ENCODE peak calls at places on chromosomes 11 and 22, in six cellular contexts. One of them, this sample, is unnamed.

GRCh38 chr11:12131943-12132789 is 21.8 kb downstream of the MICAL2 start:
- DNase-seq in GM10248: no peak
- DNase-seq in body of pancreas: no peak
- DNase-seq in AG09309: no peak
- DNase-seq in choroid plexus epithelial cell: no peak
- DNase-seq in esophagus squamous epithelium: no peak
- DNase-seq in this sample: no peak

GRCh38 chr11:80993561-80993960 is 1552.7 kb upstream of the TENM4 start:
- DNase-seq in GM10248: no peak
- DNase-seq in body of pancreas: no peak
- DNase-seq in AG09309: no peak
- DNase-seq in choroid plexus epithelial cell: peak
- DNase-seq in esophagus squamous epithelium: no peak
- DNase-seq in this sample: no peak

GRCh38 chr11:89175796-89176195 is 1.9 kb upstream of the TYR start:
- DNase-seq in GM10248: no peak
- DNase-seq in body of pancreas: no peak
- DNase-seq in AG09309: no peak
- DNase-seq in choroid plexus epithelial cell: peak
- DNase-seq in esophagus squamous epithelium: no peak
- DNase-seq in this sample: no peak

GRCh38 chr11:117385471-117385870 is 57.8 kb downstream of the CEP164 start:
- DNase-seq in GM10248: no peak
- DNase-seq in body of pancreas: no peak
- DNase-seq in AG09309: no peak
- DNase-seq in choroid plexus epithelial cell: no peak
- DNase-seq in esophagus squamous epithelium: no peak
- DNase-seq in this sample: no peak

GRCh38 chr11:121372028-121372427 is 79.5 kb downstream of the SC5D start:
- DNase-seq in GM10248: no peak
- DNase-seq in body of pancreas: no peak
- DNase-seq in AG09309: no peak
- DNase-seq in choroid plexus epithelial cell: no peak
- DNase-seq in esophagus squamous epithelium: no peak
- DNase-seq in this sample: no peak

GRCh38 chr11:6992026-6992425 is 28.1 kb downstream of the ZNF214 start:
- DNase-seq in GM10248: no peak
- DNase-seq in body of pancreas: no peak
- DNase-seq in AG09309: peak
- DNase-seq in choroid plexus epithelial cell: peak
- DNase-seq in esophagus squamous epithelium: no peak
- DNase-seq in this sample: no peak

GRCh38 chr11:47099213-47099917 is 77.3 kb downstream of the ARFGAP2 start:
- DNase-seq in GM10248: no peak
- DNase-seq in body of pancreas: no peak
- DNase-seq in AG09309: no peak
- DNase-seq in choroid plexus epithelial cell: no peak
- DNase-seq in esophagus squamous epithelium: no peak
- DNase-seq in this sample: no peak

GRCh38 chr22:37657590-37658132 is 862 bp upstream of the PDXP start:
- DNase-seq in GM10248: no peak
- DNase-seq in body of pancreas: no peak
- DNase-seq in AG09309: no peak
- DNase-seq in choroid plexus epithelial cell: no peak
- DNase-seq in esophagus squamous epithelium: no peak
- DNase-seq in this sample: no peak

DNA sequence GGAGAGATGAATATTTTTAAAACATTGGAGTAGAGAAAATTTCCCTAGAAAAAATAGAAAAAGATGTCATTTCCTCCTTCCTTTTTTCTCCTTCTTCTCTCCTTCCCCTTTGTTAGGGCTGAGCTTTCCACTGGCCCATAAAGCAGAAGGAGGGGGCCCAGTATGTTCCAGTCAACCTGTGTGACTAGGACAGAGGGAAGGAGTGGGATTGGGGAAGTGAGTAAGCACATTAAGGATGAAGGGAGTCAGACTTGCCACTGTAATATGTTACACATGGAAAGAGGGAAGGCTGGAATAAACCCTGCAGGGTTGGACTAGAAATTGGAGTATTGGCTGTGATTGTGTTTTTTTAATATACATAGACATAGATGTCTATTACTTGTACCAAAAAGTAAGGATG is 20.1 kb upstream of the SPINDOC start:
- DNase-seq in GM10248: no peak
- DNase-seq in body of pancreas: no peak
- DNase-seq in AG09309: no peak
- DNase-seq in choroid plexus epithelial cell: no peak
- DNase-seq in esophagus squamous epithelium: no peak
- DNase-seq in this sample: no peak
- TF ChIP-seq CTCF in GM10248: no peak
- TF ChIP-seq CTCF in body of pancreas: no peak
- TF ChIP-seq CTCF in AG09309: no peak
- TF ChIP-seq CTCF in choroid plexus epithelial cell: no peak
- TF ChIP-seq CTCF in esophagus squamous epithelium: no peak
- TF ChIP-seq CTCF in this sample: no peak

GRCh38 chr11:61297341-61297740 is 2.2 kb upstream of the VWCE start:
- DNase-seq in GM10248: no peak
- DNase-seq in body of pancreas: no peak
- DNase-seq in AG09309: no peak
- DNase-seq in choroid plexus epithelial cell: peak
- DNase-seq in esophagus squamous epithelium: no peak
- DNase-seq in this sample: no peak

GRCh38 chr11:61297741-61298140 is 2.6 kb upstream of the VWCE start:
- DNase-seq in GM10248: no peak
- DNase-seq in body of pancreas: peak
- DNase-seq in AG09309: peak
- DNase-seq in choroid plexus epithelial cell: peak
- DNase-seq in esophagus squamous epithelium: no peak
- DNase-seq in this sample: no peak

GRCh38 chr11:61295596-61295926 is 445 bp upstream of the VWCE start:
- DNase-seq in GM10248: no peak
- DNase-seq in body of pancreas: peak
- DNase-seq in AG09309: no peak
- DNase-seq in choroid plexus epithelial cell: no peak
- DNase-seq in esophagus squamous epithelium: no peak
- DNase-seq in this sample: no peak

GRCh38 chr11:61293869-61294716 is 1.0 kb downstream of the VWCE start:
- DNase-seq in GM10248: peak
- DNase-seq in body of pancreas: peak
- DNase-seq in AG09309: no peak
- DNase-seq in choroid plexus epithelial cell: peak
- DNase-seq in esophagus squamous epithelium: no peak
- DNase-seq in this sample: peak

GRCh38 chr11:61294717-61295595 is at the start of gene VWCE:
- DNase-seq in GM10248: peak
- DNase-seq in body of pancreas: peak
- DNase-seq in AG09309: no peak
- DNase-seq in choroid plexus epithelial cell: peak
- DNase-seq in esophagus squamous epithelium: no peak
- DNase-seq in this sample: peak
- TF ChIP-seq CTCF in GM10248: peak
- TF ChIP-seq CTCF in body of pancreas: no peak
- TF ChIP-seq CTCF in AG09309: peak
- TF ChIP-seq CTCF in choroid plexus epithelial cell: peak
- TF ChIP-seq CTCF in esophagus squamous epithelium: no peak
- TF ChIP-seq CTCF in this sample: peak

GRCh38 chr22:47408409-47408808 is 646.0 kb downstream of the TBC1D22A start:
- DNase-seq in GM10248: no peak
- DNase-seq in body of pancreas: no peak
- DNase-seq in AG09309: no peak
- DNase-seq in choroid plexus epithelial cell: no peak
- DNase-seq in esophagus squamous epithelium: no peak
- DNase-seq in this sample: no peak
- TF ChIP-seq CTCF in GM10248: no peak
- TF ChIP-seq CTCF in body of pancreas: no peak
- TF ChIP-seq CTCF in AG09309: no peak
- TF ChIP-seq CTCF in choroid plexus epithelial cell: no peak
- TF ChIP-seq CTCF in esophagus squamous epithelium: no peak
- TF ChIP-seq CTCF in this sample: no peak

GRCh38 chr11:83156996-83157754 is at the start of gene PCF11:
- DNase-seq in GM10248: peak
- DNase-seq in body of pancreas: no peak
- DNase-seq in AG09309: no peak
- DNase-seq in choroid plexus epithelial cell: no peak
- DNase-seq in esophagus squamous epithelium: no peak
- DNase-seq in this sample: no peak
- TF ChIP-seq CTCF in GM10248: no peak
- TF ChIP-seq CTCF in body of pancreas: no peak
- TF ChIP-seq CTCF in AG09309: no peak
- TF ChIP-seq CTCF in choroid plexus epithelial cell: no peak
- TF ChIP-seq CTCF in esophagus squamous epithelium: no peak
- TF ChIP-seq CTCF in this sample: no peak

GRCh38 chr11:128042290-128042751 is 545.0 kb downstream of the ETS1 start:
- DNase-seq in GM10248: no peak
- DNase-seq in body of pancreas: no peak
- DNase-seq in AG09309: no peak
- DNase-seq in choroid plexus epithelial cell: peak
- DNase-seq in esophagus squamous epithelium: no peak
- DNase-seq in this sample: no peak

GRCh38 chr11:128036006-128036405 is 551.4 kb downstream of the ETS1 start:
- DNase-seq in GM10248: no peak
- DNase-seq in body of pancreas: no peak
- DNase-seq in AG09309: no peak
- DNase-seq in choroid plexus epithelial cell: no peak
- DNase-seq in esophagus squamous epithelium: no peak
- DNase-seq in this sample: no peak

GRCh38 chr11:128036556-128037093 is 550.7 kb downstream of the ETS1 start:
- DNase-seq in GM10248: no peak
- DNase-seq in body of pancreas: no peak
- DNase-seq in AG09309: no peak
- DNase-seq in choroid plexus epithelial cell: no peak
- DNase-seq in esophagus squamous epithelium: no peak
- DNase-seq in this sample: peak

GRCh38 chr11:128040603-128041002 is 546.8 kb downstream of the ETS1 start:
- DNase-seq in GM10248: no peak
- DNase-seq in body of pancreas: no peak
- DNase-seq in AG09309: no peak
- DNase-seq in choroid plexus epithelial cell: peak
- DNase-seq in esophagus squamous epithelium: no peak
- DNase-seq in this sample: no peak

DNA sequence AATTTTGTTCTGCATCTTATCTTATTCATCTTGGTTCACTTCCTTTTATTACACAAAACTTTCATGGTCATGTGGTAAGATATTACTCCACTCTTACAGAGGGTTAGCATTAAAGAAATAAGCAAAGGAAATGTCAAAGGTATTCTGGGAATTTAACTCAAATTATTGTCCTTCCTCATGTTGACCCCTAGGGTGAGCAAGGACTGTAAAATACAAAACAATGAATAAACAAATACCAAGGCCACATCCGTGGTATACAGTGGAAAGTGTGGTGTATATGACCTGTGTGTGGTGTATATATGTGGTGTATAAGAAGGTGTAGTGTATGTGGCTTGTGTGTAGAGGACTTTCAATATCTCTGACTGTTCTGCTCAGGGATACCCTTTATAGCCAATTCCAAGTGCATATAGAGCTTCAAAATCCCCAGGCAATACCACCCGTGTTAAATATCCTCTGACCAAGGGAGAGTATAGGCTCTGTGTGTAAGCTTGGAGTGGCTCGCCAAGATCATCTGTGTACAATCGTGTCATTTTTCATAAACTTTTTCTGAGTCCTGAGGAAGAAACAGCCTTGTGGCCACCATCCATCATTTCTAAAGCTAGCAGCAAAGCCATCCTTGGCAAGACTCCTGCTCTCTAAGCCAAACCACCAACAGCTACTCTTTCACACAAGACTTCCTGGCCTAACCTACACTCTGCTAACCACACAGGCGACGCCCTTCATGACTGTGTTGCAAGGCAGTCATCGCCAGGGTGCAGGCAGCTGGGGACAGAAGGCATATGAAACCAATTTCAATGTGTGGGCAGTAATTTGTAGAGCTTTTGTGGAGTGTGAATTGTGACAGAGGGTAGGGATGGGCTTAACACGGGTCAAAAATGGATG is 548.0 kb downstream of the ETS1 start:
- DNase-seq in GM10248: no peak
- DNase-seq in body of pancreas: no peak
- DNase-seq in AG09309: peak
- DNase-seq in choroid plexus epithelial cell: peak
- DNase-seq in esophagus squamous epithelium: no peak
- DNase-seq in this sample: peak
- TF ChIP-seq CTCF in GM10248: no peak
- TF ChIP-seq CTCF in body of pancreas: no peak
- TF ChIP-seq CTCF in AG09309: peak
- TF ChIP-seq CTCF in choroid plexus epithelial cell: no peak
- TF ChIP-seq CTCF in esophagus squamous epithelium: no peak
- TF ChIP-seq CTCF in this sample: peak

DNA sequence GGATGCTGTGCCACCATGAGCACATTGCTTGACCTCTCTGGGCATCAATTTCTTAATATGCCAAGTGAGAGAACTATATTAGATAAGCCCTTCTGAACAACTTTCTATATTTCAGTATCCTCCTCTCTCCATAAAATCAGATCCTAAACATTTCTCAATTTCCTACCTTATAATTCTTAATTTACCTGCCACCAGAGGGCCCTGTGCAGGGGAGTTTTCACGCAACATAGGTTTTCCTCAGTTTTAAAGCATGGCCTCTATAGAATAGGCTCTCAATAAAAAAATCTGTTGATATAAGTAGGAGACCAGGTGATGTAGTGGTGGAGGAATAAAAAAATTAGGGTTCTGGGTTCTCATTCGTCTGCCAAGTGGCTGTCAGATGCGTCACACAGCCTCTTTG is 83.7 kb upstream of the DBX1 start:
- DNase-seq in GM10248: no peak
- DNase-seq in body of pancreas: no peak
- DNase-seq in AG09309: no peak
- DNase-seq in choroid plexus epithelial cell: peak
- DNase-seq in esophagus squamous epithelium: no peak
- DNase-seq in this sample: no peak
- TF ChIP-seq CTCF in GM10248: no peak
- TF ChIP-seq CTCF in body of pancreas: no peak
- TF ChIP-seq CTCF in AG09309: peak
- TF ChIP-seq CTCF in choroid plexus epithelial cell: peak
- TF ChIP-seq CTCF in esophagus squamous epithelium: no peak
- TF ChIP-seq CTCF in this sample: peak

GRCh38 chr11:9260182-9261146 is 4.7 kb downstream of the DENND5A start:
- DNase-seq in GM10248: no peak
- DNase-seq in body of pancreas: no peak
- DNase-seq in AG09309: no peak
- DNase-seq in choroid plexus epithelial cell: peak
- DNase-seq in esophagus squamous epithelium: no peak
- DNase-seq in this sample: peak
- TF ChIP-seq CTCF in GM10248: peak
- TF ChIP-seq CTCF in body of pancreas: no peak
- TF ChIP-seq CTCF in AG09309: peak
- TF ChIP-seq CTCF in choroid plexus epithelial cell: peak
- TF ChIP-seq CTCF in esophagus squamous epithelium: no peak
- TF ChIP-seq CTCF in this sample: no peak

GRCh38 chr11:28393348-28393747 is 285.2 kb downstream of the METTL15 start:
- DNase-seq in GM10248: no peak
- DNase-seq in body of pancreas: no peak
- DNase-seq in AG09309: no peak
- DNase-seq in choroid plexus epithelial cell: no peak
- DNase-seq in esophagus squamous epithelium: no peak
- DNase-seq in this sample: no peak
- TF ChIP-seq CTCF in GM10248: no peak
- TF ChIP-seq CTCF in body of pancreas: no peak
- TF ChIP-seq CTCF in AG09309: no peak
- TF ChIP-seq CTCF in choroid plexus epithelial cell: no peak
- TF ChIP-seq CTCF in esophagus squamous epithelium: no peak
- TF ChIP-seq CTCF in this sample: no peak

This sample was measured in activated CD8-positive, alpha-beta T cell treated with anti-CD3 and anti-CD28 coated beads for 36 hours.